ENCODE peak calls at places on chromosomes 5 and 9, in four cellular contexts. X, S, W and Z are unnamed samples.

GRCh38 chr5:174425271-174425963 is 299.0 kb upstream of the MSX2 start:
- DNase-seq in X (peak; percentile 55), S (no peak), W (no peak), Z (no peak)

GRCh38 chr9:134325096-134325812 is 1.0 kb upstream of the RXRA start:
- DNase-seq in X (no peak), S (peak; percentile 72), W (no peak), Z (no peak)

GRCh38 chr9:134628354-134628736 is 13.3 kb upstream of the COL5A1 start:
- DNase-seq in X (no peak), S (no peak), W (no peak), Z (no peak)

GRCh38 chr9:72635197-72635596 is 113.8 kb downstream of the TMC1 start:
- DNase-seq in X (no peak), S (no peak), W (peak; percentile 51), Z (no peak)

GRCh38 chr9:128689293-128689770 is 310 bp downstream of the SET start:
- DNase-seq in X (peak; percentile 81), S (no peak), W (no peak), Z (no peak)

GRCh38 chr9:137987244-137988030 is 109.9 kb downstream of the CACNA1B start:
- DNase-seq in X (no peak), S (no peak), W (no peak), Z (no peak)

GRCh38 chr9:97315550-97315949 is 8.1 kb downstream of the CCDC180 start:
- DNase-seq in X (no peak), S (no peak), W (no peak), Z (no peak)

GRCh38 chr5:119613937-119614336 is 15.4 kb upstream of the FAM170A start:
- DNase-seq in X (no peak), S (no peak), W (no peak), Z (no peak)

GRCh38 chr5:167949435-167949834 is 342.0 kb upstream of the WWC1 start:
- DNase-seq in X (no peak), S (no peak), W (no peak), Z (no peak)

GRCh38 chr5:135950611-135951010 is 4.2 kb downstream of the LECT2 start:
- DNase-seq in X (no peak), S (no peak), W (no peak), Z (no peak)

DNA sequence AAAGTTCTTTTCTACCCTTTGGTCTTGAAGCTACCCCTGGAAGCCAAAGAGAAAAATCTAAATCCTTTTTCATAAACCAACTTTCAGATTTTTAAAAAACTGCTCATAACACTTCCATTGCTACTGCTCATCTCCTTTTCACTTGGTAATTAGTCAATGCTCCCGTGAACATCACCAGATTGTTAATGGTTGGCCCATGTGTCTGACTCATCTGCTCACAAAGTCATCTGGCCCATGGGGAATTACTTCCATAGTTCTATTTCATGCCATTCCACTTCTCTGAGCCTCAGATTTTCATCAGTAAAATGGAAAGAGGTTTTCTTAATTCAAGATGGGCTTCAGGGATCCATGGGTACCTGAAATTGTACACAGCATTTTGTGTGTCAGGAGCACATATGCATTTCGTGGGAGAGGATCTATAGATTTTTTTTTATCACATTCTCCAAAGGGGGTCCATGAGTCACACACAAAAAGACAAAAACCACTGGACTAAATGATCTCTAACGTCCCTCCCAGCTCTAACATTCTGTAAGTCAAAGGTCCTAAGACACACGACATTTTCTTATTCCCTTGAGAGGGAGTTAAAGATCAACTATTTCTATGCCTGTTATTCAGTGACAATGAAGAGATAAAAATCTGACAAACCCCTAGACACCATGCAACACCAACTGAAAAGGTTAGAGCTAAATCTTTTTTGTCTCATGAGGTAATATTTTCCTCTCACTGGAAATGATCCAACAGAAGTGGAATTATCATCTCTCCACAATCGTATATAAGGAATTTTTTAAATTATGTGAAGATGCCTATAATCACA is 75.4 kb downstream of the TEX10 start:
- DNase-seq in X (no peak), S (no peak), W (no peak), Z (no peak)
- TF ChIP-seq NFIC in X (no peak), S (no peak), W (no peak), Z (no peak)

GRCh38 chr9:132207839-132208615 is 46.2 kb downstream of the NTNG2 start:
- DNase-seq in X (no peak), S (no peak), W (no peak), Z (no peak)
- TF ChIP-seq MAX in X (no peak), S (no peak), W (no peak), Z (no peak)

DNA sequence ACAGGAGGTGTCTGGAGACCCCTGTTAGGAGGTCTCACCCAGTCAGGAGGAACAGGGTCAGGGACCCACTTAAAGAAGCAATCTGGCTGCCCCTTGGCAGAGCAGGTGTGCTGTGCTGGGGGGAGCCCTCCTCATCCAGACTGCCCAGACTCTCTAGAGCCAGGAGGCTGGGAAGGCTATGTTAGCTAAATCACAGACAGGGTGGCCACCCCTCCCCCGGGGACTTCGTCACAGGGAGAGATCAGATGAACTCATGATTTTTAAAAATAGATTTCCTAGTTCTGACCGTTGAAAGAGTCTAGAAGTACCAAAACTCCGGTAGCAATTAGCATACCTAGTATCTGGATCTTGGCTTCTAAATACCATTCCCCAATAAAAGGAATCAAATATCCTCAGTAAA is 35.0 kb upstream of the FOXB2 start:
- DNase-seq in X (no peak), S (no peak), W (no peak), Z (no peak)
- TF ChIP-seq JUND in X (no peak), S (no peak), W (no peak), Z (no peak)

GRCh38 chr9:71465392-71465791 is 302.9 kb downstream of the CEMIP2 start:
- DNase-seq in X (no peak), S (no peak), W (no peak), Z (no peak)
- TF ChIP-seq NFIC in X (no peak), S (no peak), W (no peak), Z (no peak)

GRCh38 chr9:21935631-21936030 is 58.6 kb downstream of the CDKN2A start:
- DNase-seq in X (no peak), S (no peak), W (no peak), Z (no peak)

GRCh38 chr9:21931428-21931827 is 62.8 kb downstream of the CDKN2A start:
- DNase-seq in X (no peak), S (no peak), W (no peak), Z (no peak)

GRCh38 chr9:21936161-21936560 is 58.0 kb downstream of the CDKN2A start:
- DNase-seq in X (no peak), S (no peak), W (no peak), Z (no peak)

GRCh38 chr9:21933281-21933680 is 60.9 kb downstream of the CDKN2A start:
- DNase-seq in X (no peak), S (no peak), W (no peak), Z (no peak)

GRCh38 chr9:21933865-21934264 is 60.3 kb downstream of the CDKN2A start:
- DNase-seq in X (no peak), S (no peak), W (no peak), Z (no peak)
- TF ChIP-seq MAX in X (no peak), S (no peak), W (no peak), Z (no peak)

GRCh38 chr5:66248874-66249273 is 104.8 kb downstream of the SREK1 start:
- DNase-seq in X (no peak), S (no peak), W (no peak), Z (no peak)

GRCh38 chr5:66249920-66250319 is 105.8 kb downstream of the SREK1 start:
- DNase-seq in X (no peak), S (no peak), W (no peak), Z (no peak)

GRCh38 chr5:66246621-66247020 is 102.5 kb downstream of the SREK1 start:
- DNase-seq in X (no peak), S (no peak), W (no peak), Z (no peak)

GRCh38 chr5:66242050-66242449 is 98.0 kb downstream of the SREK1 start:
- DNase-seq in X (no peak), S (no peak), W (no peak), Z (no peak)

GRCh38 chr5:66247176-66247960 is 103.3 kb downstream of the SREK1 start:
- DNase-seq in X (no peak), S (no peak), W (no peak), Z (peak; percentile 7)
- TF ChIP-seq JUND in X (no peak), S (no peak), W (no peak), Z (no peak)